ENCODE peak calls at places on chromosomes 5 and 9, in seven cellular contexts. P, Q, A, M, R, J and C are unnamed samples.

GRCh38 chr5:154824070-154824469 is 26.3 kb downstream of the FAXDC2 start:
- DNase-seq in M (no peak), Q (no peak), R (no peak), J (no peak), P (no peak), A (no peak), C (no peak)

GRCh38 chr5:161022151-161022550 is 170.1 kb upstream of the ATP10B start:
- DNase-seq in R (no peak), P (no peak), A (no peak), Q (no peak), J (no peak), M (no peak), C (no peak)

GRCh38 chr9:85742630-85742928 is 825 bp upstream of the AGTPBP1 start:
- DNase-seq in P (peak; percentile 94), J (no peak), Q (peak; percentile 72), R (peak; percentile 30), A (no peak), M (no peak), C (no peak)

GRCh38 chr9:109816490-109816889 is 36.5 kb downstream of the PALM2AKAP2 start:
- DNase-seq in R (no peak), P (peak; percentile 45), Q (peak; percentile 100), M (no peak), A (no peak), J (peak; percentile 26), C (no peak)

GRCh38 chr9:8332871-8333270 is 533.3 kb upstream of the DMAC1 start:
- DNase-seq in Q (no peak), J (no peak), A (no peak), P (no peak), M (no peak), R (no peak), C (no peak)

GRCh38 chr5:179416906-179417470 is 71.7 kb upstream of the ADAMTS2 start:
- DNase-seq in J (no peak), M (no peak), Q (no peak), P (no peak), A (no peak), R (no peak), C (no peak)

GRCh38 chr9:9112001-9112725 is 1312.6 kb upstream of the DMAC1 start:
- DNase-seq in M (no peak), Q (no peak), A (no peak), R (no peak), P (no peak), J (no peak), C (peak; percentile 47)

GRCh38 chr9:111187376-111187775 is 142.6 kb downstream of the OR2K2 start:
- DNase-seq in J (no peak), P (no peak), A (no peak), Q (no peak), M (no peak), R (no peak), C (no peak)

GRCh38 chr9:97873877-97874276 is 20.9 kb downstream of the FOXE1 start:
- DNase-seq in Q (peak; percentile 10), M (peak; percentile 11), P (no peak), A (no peak), R (no peak), J (no peak), C (no peak)

GRCh38 chr9:17578911-17579793 is at the start of gene SH3GL2:
- DNase-seq in Q (peak; percentile 4), M (no peak), J (peak; percentile 48), A (peak; percentile 91), P (peak; percentile 11), R (peak; percentile 49), C (peak; percentile 87)

GRCh38 chr9:135772056-135773042 is 70.4 kb downstream of the KCNT1 start:
- DNase-seq in M (peak; percentile 24), P (no peak), A (no peak), R (no peak), J (no peak), Q (no peak), C (no peak)

GRCh38 chr9:105191508-105192118 is 52.8 kb upstream of the SLC44A1 start:
- DNase-seq in R (peak; percentile 48), P (peak; percentile 49), Q (no peak), M (peak; percentile 19), A (no peak), J (no peak), C (no peak)

GRCh38 chr5:54455413-54456157 is at the start of gene HSPB3:
- DNase-seq in M (no peak), Q (peak; percentile 45), P (peak; percentile 11), R (no peak), J (no peak), A (no peak), C (peak; percentile 53)

GRCh38 chr5:85484982-85485574 is 1100.4 kb upstream of the EDIL3 start:
- DNase-seq in J (no peak), R (no peak), P (no peak), A (no peak), Q (no peak), M (no peak), C (no peak)

GRCh38 chr5:168076561-168076991 is 214.9 kb upstream of the WWC1 start:
- DNase-seq in R (no peak), J (no peak), A (no peak), Q (peak; percentile 13), P (no peak), M (peak; percentile 22), C (peak; percentile 72)

GRCh38 chr5:100550531-100551036 is 15.4 kb downstream of the FAM174A start:
- DNase-seq in M (no peak), A (no peak), P (no peak), Q (peak; percentile 22), J (no peak), R (peak; percentile 3), C (no peak)

GRCh38 chr5:88884435-88884877 is 1.5 kb upstream of the MEF2C start:
- DNase-seq in A (no peak), P (no peak), J (no peak), R (no peak), Q (peak; percentile 23), M (no peak), C (no peak)

GRCh38 chr9:123382659-123383511 is 26.9 kb downstream of the CRB2 start:
- DNase-seq in J (no peak), P (no peak), A (no peak), R (no peak), Q (no peak), M (no peak), C (no peak)

GRCh38 chr9:20356392-20357206 is 265.7 kb downstream of the MLLT3 start:
- DNase-seq in M (peak; percentile 80), J (peak; percentile 71), R (peak; percentile 48), A (peak; percentile 26), Q (peak; percentile 86), P (peak; percentile 58), C (peak; percentile 73)

GRCh38 chr5:155726267-155726666 is 600.7 kb upstream of the SGCD start:
- DNase-seq in J (no peak), Q (peak; percentile 4), M (peak; percentile 7), P (no peak), R (peak; percentile 17), A (no peak), C (no peak)

GRCh38 chr5:150757087-150757649 is 1.6 kb downstream of the DCTN4 start:
- DNase-seq in A (no peak), M (no peak), J (no peak), R (no peak), P (no peak), Q (no peak), C (no peak)

GRCh38 chr9:19922476-19923118 is 133.8 kb upstream of the SLC24A2 start:
- DNase-seq in P (peak; percentile 34), R (no peak), J (no peak), Q (peak; percentile 46), A (peak; percentile 61), M (peak; percentile 55), C (peak; percentile 49)

GRCh38 chr9:107425110-107426025 is 64.2 kb downstream of the KLF4 start:
- DNase-seq in R (peak; percentile 59), Q (peak; percentile 19), M (peak; percentile 26), J (peak; percentile 75), A (no peak), P (peak; percentile 51), C (peak; percentile 38)

GRCh38 chr5:143618146-143618545 is 193.8 kb upstream of the HMHB1 start:
- DNase-seq in A (no peak), M (no peak), R (no peak), Q (no peak), P (no peak), J (no peak), C (no peak)

GRCh38 chr5:137303509-137303908 is 195.6 kb downstream of the SPOCK1 start:
- DNase-seq in M (no peak), P (no peak), J (no peak), Q (no peak), A (no peak), R (no peak), C (no peak)

GRCh38 chr5:93428868-93429267 is 152.2 kb downstream of the NR2F1-AS1 start:
- DNase-seq in A (no peak), Q (peak; percentile 62), J (no peak), R (no peak), P (no peak), M (no peak), C (no peak)

GRCh38 chr9:38066907-38067610 is 2.0 kb downstream of the SHB start:
- DNase-seq in J (peak; percentile 77), Q (no peak), P (no peak), R (no peak), A (no peak), M (peak; percentile 37), C (peak; percentile 32)